ENCODE peak calls at places on chromosomes 6 and 20, in five cellular contexts. One of them, this sample, is unnamed.

GRCh38 chr6:163837681-163838431 is 423.3 kb downstream of the QKI start:
- DNase-seq in NAMALWA: no peak
- DNase-seq in left colon: no peak
- DNase-seq in amygdala: no peak
- DNase-seq in activated CD4-positive, CD25-positive, alpha-beta regulatory T cell: no peak
- DNase-seq in this sample: no peak

GRCh38 chr6:15366003-15366535 is 120.2 kb downstream of the JARID2 start:
- DNase-seq in left colon: no peak
- DNase-seq in amygdala: no peak
- DNase-seq in activated CD4-positive, CD25-positive, alpha-beta regulatory T cell: no peak
- DNase-seq in NAMALWA: no peak
- DNase-seq in this sample: no peak

GRCh38 chr6:138422861-138423260 is 18.8 kb downstream of the HEBP2 start:
- DNase-seq in amygdala: no peak
- DNase-seq in left colon: no peak
- DNase-seq in activated CD4-positive, CD25-positive, alpha-beta regulatory T cell: no peak
- DNase-seq in NAMALWA: no peak
- DNase-seq in this sample: no peak

GRCh38 chr20:41275181-41275793 is 42.2 kb downstream of the ZHX3 start:
- DNase-seq in amygdala: no peak
- DNase-seq in activated CD4-positive, CD25-positive, alpha-beta regulatory T cell: no peak
- DNase-seq in NAMALWA: no peak
- DNase-seq in left colon: no peak
- DNase-seq in this sample: no peak

GRCh38 chr6:116536216-116536621 is 9.3 kb downstream of the TRAPPC3L start:
- DNase-seq in activated CD4-positive, CD25-positive, alpha-beta regulatory T cell: no peak
- DNase-seq in NAMALWA: peak; percentile 82
- DNase-seq in amygdala: no peak
- DNase-seq in left colon: no peak
- DNase-seq in this sample: peak; percentile 65

GRCh38 chr20:9068896-9069663 is at the start of gene PLCB4:
- DNase-seq in amygdala: no peak
- DNase-seq in left colon: peak; percentile 73
- DNase-seq in activated CD4-positive, CD25-positive, alpha-beta regulatory T cell: no peak
- DNase-seq in NAMALWA: no peak
- DNase-seq in this sample: no peak

GRCh38 chr6:137493218-137494038 is 766 bp downstream of the OLIG3 start:
- DNase-seq in left colon: peak; percentile 44
- DNase-seq in amygdala: no peak
- DNase-seq in NAMALWA: no peak
- DNase-seq in activated CD4-positive, CD25-positive, alpha-beta regulatory T cell: no peak
- DNase-seq in this sample: no peak

GRCh38 chr6:152458648-152459047 is 178.5 kb downstream of the SYNE1 start:
- DNase-seq in amygdala: no peak
- DNase-seq in activated CD4-positive, CD25-positive, alpha-beta regulatory T cell: no peak
- DNase-seq in NAMALWA: no peak
- DNase-seq in left colon: no peak
- DNase-seq in this sample: no peak

GRCh38 chr6:158630944-158631616 is 13.5 kb downstream of the DYNLT1 start:
- DNase-seq in left colon: peak; percentile 65
- DNase-seq in amygdala: no peak
- DNase-seq in activated CD4-positive, CD25-positive, alpha-beta regulatory T cell: no peak
- DNase-seq in NAMALWA: no peak
- DNase-seq in this sample: no peak

GRCh38 chr6:52904562-52905279 is 4.8 kb downstream of the GSTA3 start:
- DNase-seq in amygdala: no peak
- DNase-seq in NAMALWA: peak; percentile 15
- DNase-seq in activated CD4-positive, CD25-positive, alpha-beta regulatory T cell: no peak
- DNase-seq in left colon: no peak
- DNase-seq in this sample: no peak

GRCh38 chr20:15100506-15101160 is 763.2 kb upstream of the FLRT3 start:
- DNase-seq in NAMALWA: no peak
- DNase-seq in activated CD4-positive, CD25-positive, alpha-beta regulatory T cell: no peak
- DNase-seq in left colon: no peak
- DNase-seq in amygdala: no peak
- DNase-seq in this sample: no peak

GRCh38 chr20:17644451-17644850 is 37.6 kb downstream of the RRBP1 start:
- DNase-seq in left colon: peak; percentile 41
- DNase-seq in activated CD4-positive, CD25-positive, alpha-beta regulatory T cell: no peak
- DNase-seq in NAMALWA: no peak
- DNase-seq in amygdala: no peak
- DNase-seq in this sample: no peak

GRCh38 chr20:44785768-44786167 is 24.6 kb downstream of the RIMS4 start:
- DNase-seq in activated CD4-positive, CD25-positive, alpha-beta regulatory T cell: no peak
- DNase-seq in left colon: no peak
- DNase-seq in amygdala: no peak
- DNase-seq in NAMALWA: no peak
- DNase-seq in this sample: no peak

GRCh38 chr6:92790381-92790780 is 629.0 kb downstream of the EPHA7 start:
- DNase-seq in amygdala: no peak
- DNase-seq in left colon: no peak
- DNase-seq in NAMALWA: no peak
- DNase-seq in activated CD4-positive, CD25-positive, alpha-beta regulatory T cell: no peak
- DNase-seq in this sample: peak; percentile 24

GRCh38 chr6:13307508-13307995 is 20.8 kb downstream of the TBC1D7 start:
- DNase-seq in amygdala: no peak
- DNase-seq in activated CD4-positive, CD25-positive, alpha-beta regulatory T cell: no peak
- DNase-seq in NAMALWA: no peak
- DNase-seq in left colon: no peak
- DNase-seq in this sample: no peak

GRCh38 chr6:31660998-31661866 is 654 bp upstream of the C6orf47 start:
- DNase-seq in left colon: no peak
- DNase-seq in activated CD4-positive, CD25-positive, alpha-beta regulatory T cell: no peak
- DNase-seq in NAMALWA: peak; percentile 30
- DNase-seq in amygdala: no peak
- DNase-seq in this sample: no peak

GRCh38 chr6:87237804-87238203 is 82.4 kb downstream of the ZNF292 start:
- DNase-seq in NAMALWA: peak; percentile 55
- DNase-seq in activated CD4-positive, CD25-positive, alpha-beta regulatory T cell: no peak
- DNase-seq in amygdala: no peak
- DNase-seq in left colon: no peak
- DNase-seq in this sample: peak; percentile 35

GRCh38 chr6:154569136-154569862 is 58.8 kb upstream of the CNKSR3 start:
- DNase-seq in NAMALWA: no peak
- DNase-seq in activated CD4-positive, CD25-positive, alpha-beta regulatory T cell: no peak
- DNase-seq in left colon: no peak
- DNase-seq in amygdala: no peak
- DNase-seq in this sample: no peak

GRCh38 chr6:15417811-15418210 is 171.9 kb downstream of the JARID2 start:
- DNase-seq in amygdala: no peak
- DNase-seq in left colon: no peak
- DNase-seq in activated CD4-positive, CD25-positive, alpha-beta regulatory T cell: no peak
- DNase-seq in NAMALWA: no peak
- DNase-seq in this sample: no peak

GRCh38 chr20:55880361-55880760 is 125.0 kb downstream of the CBLN4 start:
- DNase-seq in activated CD4-positive, CD25-positive, alpha-beta regulatory T cell: no peak
- DNase-seq in amygdala: no peak
- DNase-seq in left colon: peak; percentile 24
- DNase-seq in NAMALWA: no peak
- DNase-seq in this sample: no peak

GRCh38 chr20:21184810-21185209 is 58.9 kb downstream of the KIZ start:
- DNase-seq in NAMALWA: no peak
- DNase-seq in amygdala: no peak
- DNase-seq in left colon: no peak
- DNase-seq in activated CD4-positive, CD25-positive, alpha-beta regulatory T cell: no peak
- DNase-seq in this sample: no peak

GRCh38 chr6:89818977-89819335 is 638 bp downstream of the MDN1 start:
- DNase-seq in left colon: peak; percentile 23
- DNase-seq in amygdala: no peak
- DNase-seq in NAMALWA: peak; percentile 73
- DNase-seq in activated CD4-positive, CD25-positive, alpha-beta regulatory T cell: no peak
- DNase-seq in this sample: peak; percentile 48

GRCh38 chr6:20436719-20437118 is 35.0 kb downstream of the E2F3 start:
- DNase-seq in amygdala: no peak
- DNase-seq in activated CD4-positive, CD25-positive, alpha-beta regulatory T cell: no peak
- DNase-seq in NAMALWA: no peak
- DNase-seq in left colon: no peak
- DNase-seq in this sample: no peak

GRCh38 chr20:59246691-59247090 is 53.7 kb upstream of the EDN3 start:
- DNase-seq in activated CD4-positive, CD25-positive, alpha-beta regulatory T cell: no peak
- DNase-seq in amygdala: no peak
- DNase-seq in NAMALWA: no peak
- DNase-seq in left colon: no peak
- DNase-seq in this sample: no peak

GRCh38 chr6:21937466-21937865 is 343.9 kb downstream of the SOX4 start:
- DNase-seq in activated CD4-positive, CD25-positive, alpha-beta regulatory T cell: no peak
- DNase-seq in amygdala: no peak
- DNase-seq in NAMALWA: peak; percentile 16
- DNase-seq in left colon: no peak
- DNase-seq in this sample: peak; percentile 62

GRCh38 chr6:165109011-165109410 is 200.4 kb downstream of the C6orf118 start:
- DNase-seq in NAMALWA: no peak
- DNase-seq in left colon: no peak
- DNase-seq in amygdala: no peak
- DNase-seq in activated CD4-positive, CD25-positive, alpha-beta regulatory T cell: no peak
- DNase-seq in this sample: no peak

GRCh38 chr20:38652995-38653394 is 51.4 kb downstream of the ARHGAP40 start:
- DNase-seq in activated CD4-positive, CD25-positive, alpha-beta regulatory T cell: no peak
- DNase-seq in left colon: no peak
- DNase-seq in NAMALWA: no peak
- DNase-seq in amygdala: no peak
- DNase-seq in this sample: no peak

GRCh38 chr6:14079433-14079832 is 38.1 kb upstream of the CD83 start:
- DNase-seq in left colon: no peak
- DNase-seq in NAMALWA: no peak
- DNase-seq in activated CD4-positive, CD25-positive, alpha-beta regulatory T cell: no peak
- DNase-seq in amygdala: no peak
- DNase-seq in this sample: no peak

GRCh38 chr6:44237021-44237812 is 9.7 kb upstream of the HSP90AB1 start:
- DNase-seq in activated CD4-positive, CD25-positive, alpha-beta regulatory T cell: no peak
- DNase-seq in left colon: peak; percentile 91
- DNase-seq in amygdala: peak; percentile 58
- DNase-seq in NAMALWA: peak; percentile 41
- DNase-seq in this sample: peak; percentile 74

GRCh38 chr6:155985660-155986138 is 530.1 kb upstream of the NOX3 start:
- DNase-seq in amygdala: no peak
- DNase-seq in left colon: no peak
- DNase-seq in NAMALWA: no peak
- DNase-seq in activated CD4-positive, CD25-positive, alpha-beta regulatory T cell: no peak
- DNase-seq in this sample: no peak

GRCh38 chr20:41231136-41231535 is 86.4 kb downstream of the ZHX3 start:
- DNase-seq in NAMALWA: no peak
- DNase-seq in left colon: no peak
- DNase-seq in amygdala: no peak
- DNase-seq in activated CD4-positive, CD25-positive, alpha-beta regulatory T cell: no peak
- DNase-seq in this sample: no peak

GRCh38 chr20:37319120-37319717 is 26.7 kb upstream of the SRC start:
- DNase-seq in left colon: no peak
- DNase-seq in NAMALWA: no peak
- DNase-seq in activated CD4-positive, CD25-positive, alpha-beta regulatory T cell: no peak
- DNase-seq in amygdala: no peak
- DNase-seq in this sample: no peak

GRCh38 chr6:84017709-84018452 is 15.7 kb upstream of the MRAP2 start:
- DNase-seq in amygdala: no peak
- DNase-seq in NAMALWA: no peak
- DNase-seq in activated CD4-positive, CD25-positive, alpha-beta regulatory T cell: no peak
- DNase-seq in left colon: no peak
- DNase-seq in this sample: peak; percentile 32

GRCh38 chr6:30244560-30244959 is 31.4 kb upstream of the TRIM26 start:
- DNase-seq in NAMALWA: no peak
- DNase-seq in left colon: no peak
- DNase-seq in amygdala: no peak
- DNase-seq in activated CD4-positive, CD25-positive, alpha-beta regulatory T cell: no peak
- DNase-seq in this sample: no peak

GRCh38 chr6:157791461-157791860 is 31.6 kb upstream of the SNX9 start:
- DNase-seq in amygdala: no peak
- DNase-seq in activated CD4-positive, CD25-positive, alpha-beta regulatory T cell: no peak
- DNase-seq in left colon: no peak
- DNase-seq in NAMALWA: no peak
- DNase-seq in this sample: no peak

This sample was measured in GM12865.